ENCODE peak calls at places on chromosomes 12 and 14, in ten cellular contexts. W is ovary; L is RPMI7951; K is thoracic aorta; P is HEK293T; D is T-helper 9 cell; G is stimulated activated CD4-positive, alpha-beta T cell treated with anti-CD3 and anti-CD28 coated beads, Interleukin-4, amount 100 ng/mL, for 48 hours; Y is CD4-positive, alpha-beta memory T cell; B is activated naive CD4-positive, alpha-beta T cell treated with anti-CD3 and anti-CD28 coated beads, Interleukin-2, amount 50 U/mL, for 16 hours; J is fibroblast of lung. Z is an unnamed sample.

GRCh38 chr12:175250-175649 is 38.7 kb downstream of the SLC6A12 start:
- DNase-seq in Y (no peak), P (no peak), K (no peak), W (no peak), L (no peak), B (no peak), G (no peak), J (no peak), D (no peak), Z (no peak)

GRCh38 chr14:76237349-76237990 is 85.7 kb downstream of the GPATCH2L start:
- DNase-seq in J (no peak), Y (no peak), W (no peak), D (no peak), L (no peak), G (no peak), B (no peak), P (no peak), K (no peak), Z (no peak)

GRCh38 chr14:35248476-35248788 is 43.8 kb upstream of the PSMA6 start:
- DNase-seq in J (no peak), L (no peak), D (no peak), B (no peak), Y (no peak), P (no peak), W (no peak), K (no peak), G (no peak), Z (no peak)

GRCh38 chr12:2959508-2960431 is 573 bp downstream of the TEAD4 start:
- DNase-seq in B (no peak), K (no peak), D (no peak), W (peak; percentile 64), P (peak; percentile 57), J (peak; percentile 62), Y (no peak), L (peak; percentile 57), G (peak; percentile 12), Z (peak; percentile 63)

GRCh38 chr14:78324353-78324752 is 154.2 kb downstream of the NRXN3 start:
- DNase-seq in W (no peak), P (no peak), G (no peak), D (no peak), J (no peak), B (no peak), Y (no peak), L (no peak), K (no peak), Z (no peak)

GRCh38 chr14:87866116-87866515 is 126.9 kb downstream of the GALC start:
- DNase-seq in K (no peak), P (no peak), L (no peak), J (no peak), G (no peak), W (no peak), Y (no peak), D (no peak), B (no peak), Z (no peak)

GRCh38 chr14:29454026-29454693 is 473.5 kb downstream of the PRKD1 start:
- DNase-seq in P (no peak), J (no peak), L (no peak), W (no peak), K (no peak), D (no peak), B (no peak), Y (no peak), G (no peak), Z (no peak)

GRCh38 chr12:49367381-49368239 is at the start of gene SPATS2:
- DNase-seq in W (no peak), P (no peak), Y (no peak), J (no peak), D (no peak), K (peak; percentile 75), G (peak; percentile 90), L (peak; percentile 21), B (no peak), Z (no peak)

GRCh38 chr12:108856428-108857157 is 790 bp downstream of the SSH1 start:
- DNase-seq in D (peak; percentile 54), G (peak; percentile 61), Y (peak; percentile 87), P (no peak), J (peak; percentile 78), K (peak; percentile 68), L (peak; percentile 83), W (peak; percentile 57), B (peak; percentile 67), Z (peak; percentile 58)

GRCh38 chr14:91331761-91332447 is 85.7 kb downstream of the CCDC88C start:
- DNase-seq in D (no peak), P (no peak), J (no peak), G (no peak), B (no peak), L (no peak), Y (no peak), K (no peak), W (no peak), Z (no peak)

GRCh38 chr12:131704509-131704908 is 6.4 kb upstream of the SFSWAP start:
- DNase-seq in G (no peak), W (no peak), D (no peak), Y (no peak), B (no peak), P (no peak), K (no peak), L (no peak), J (no peak), Z (no peak)

GRCh38 chr14:32372154-32372553 is 43.1 kb downstream of the AKAP6 start:
- DNase-seq in L (peak; percentile 72), W (no peak), J (peak; percentile 96), K (no peak), Y (no peak), D (no peak), G (no peak), B (no peak), P (no peak), Z (no peak)

GRCh38 chr14:93085916-93086315 is 29.8 kb downstream of the ITPK1 start:
- DNase-seq in K (no peak), B (no peak), L (peak; percentile 48), J (no peak), G (no peak), P (no peak), Y (no peak), D (no peak), W (no peak), Z (no peak)

GRCh38 chr14:63727736-63728728 is at the start of gene SGPP1:
- DNase-seq in B (peak; percentile 72), Y (peak; percentile 81), K (peak; percentile 57), W (peak; percentile 83), J (peak; percentile 67), P (peak; percentile 84), D (peak; percentile 73), G (peak; percentile 73), L (peak; percentile 75), Z (peak; percentile 85)

GRCh38 chr12:26428420-26428819 is 233.0 kb downstream of the SSPN start:
- DNase-seq in D (no peak), G (no peak), B (no peak), P (no peak), W (no peak), K (no peak), L (no peak), J (no peak), Y (no peak), Z (no peak)

GRCh38 chr12:121781751-121782615 is 11.5 kb downstream of the RHOF start:
- DNase-seq in L (no peak), G (peak; percentile 67), W (no peak), P (no peak), B (peak; percentile 63), K (no peak), Y (peak; percentile 86), D (peak; percentile 49), J (peak; percentile 49), Z (no peak)

GRCh38 chr12:46472893-46473633 is 100.5 kb upstream of the SLC38A2 start:
- DNase-seq in B (no peak), P (no peak), J (peak; percentile 78), L (peak; percentile 73), Y (no peak), D (no peak), G (no peak), K (no peak), W (no peak), Z (no peak)

GRCh38 chr14:69101331-69101826 is 51.5 kb downstream of the DCAF5 start:
- DNase-seq in J (peak; percentile 89), B (no peak), D (no peak), P (peak; percentile 18), G (no peak), W (no peak), Y (no peak), L (peak; percentile 58), K (no peak), Z (peak; percentile 48)

GRCh38 chr12:39805651-39806050 is 186.0 kb upstream of the ABCD2 start:
- DNase-seq in G (no peak), W (no peak), B (no peak), J (no peak), D (no peak), K (no peak), Y (no peak), P (no peak), L (no peak), Z (no peak)

GRCh38 chr14:103390605-103391004 is 5.4 kb downstream of the MARK3 start:
- DNase-seq in D (no peak), P (no peak), Y (no peak), L (no peak), B (no peak), G (no peak), W (no peak), J (no peak), K (no peak), Z (no peak)

GRCh38 chr14:94423465-94424056 is 29.0 kb downstream of the SERPINA11 start:
- DNase-seq in B (no peak), D (peak; percentile 3), L (peak; percentile 64), G (peak; percentile 37), P (peak; percentile 78), Y (no peak), J (peak; percentile 60), K (peak; percentile 2), W (peak; percentile 44), Z (peak; percentile 81)

GRCh38 chr12:11862794-11863193 is 207.9 kb upstream of the BCL2L14 start:
- DNase-seq in K (no peak), J (peak; percentile 42), G (no peak), P (no peak), Y (no peak), D (no peak), W (no peak), B (no peak), L (peak; percentile 82), Z (no peak)

GRCh38 chr12:6158263-6158662 is 33.8 kb upstream of the VWF start:
- DNase-seq in K (no peak), P (no peak), D (no peak), L (no peak), G (no peak), J (no peak), B (no peak), W (no peak), Y (no peak), Z (no peak)

GRCh38 chr14:77980475-77981321 is 180.8 kb downstream of the ADCK1 start:
- DNase-seq in W (peak; percentile 37), K (no peak), Y (no peak), J (no peak), D (no peak), G (no peak), B (no peak), L (no peak), P (no peak), Z (peak; percentile 69)

GRCh38 chr12:14886271-14886670 is 617 bp upstream of the MGP start:
- DNase-seq in P (no peak), G (no peak), J (no peak), L (no peak), W (no peak), K (no peak), D (no peak), B (no peak), Y (no peak), Z (peak; percentile 39)

GRCh38 chr14:49961270-49962222 is 68.7 kb downstream of the ARF6 start:
- DNase-seq in B (no peak), P (no peak), D (no peak), W (no peak), L (no peak), J (no peak), Y (no peak), K (no peak), G (no peak), Z (no peak)

GRCh38 chr12:118188690-118189371 is 52.9 kb downstream of the PEBP1 start:
- DNase-seq in L (peak; percentile 33), J (peak; percentile 81), Y (no peak), B (no peak), D (no peak), G (no peak), K (no peak), W (peak; percentile 76), P (no peak), Z (no peak)

GRCh38 chr12:585062-586061 is 77.9 kb downstream of the NINJ2 start:
- DNase-seq in B (no peak), D (no peak), P (no peak), K (no peak), L (no peak), G (no peak), J (no peak), W (no peak), Y (no peak), Z (no peak)

Z was measured in Calu3.